ENCODE peak calls at places on chromosomes 3 and 15, in seven cellular contexts. D is kidney, M is keratinocyte, Q is GM12878, P is neuronal stem cell, C is adipocyte, V is astrocyte. F is an unnamed sample. For H3K4me1, the result is how much of the 10 kb centered on the place peaks cover.

GRCh38 chr3:156675744-156676466 is 1.5 kb downstream of the TIPARP start:
- DNase-seq in D (no peak), M (peak), Q (no peak), P (no peak), C (peak), V (peak), F (peak)

GRCh38 chr3:31960793-31961431 is 20.1 kb downstream of the OSBPL10 start:
- DNase-seq in D (no peak), M (no peak), Q (no peak), P (no peak), C (peak), V (peak), F (peak)

GRCh38 chr3:86416334-86416733 is 574.6 kb downstream of the VGLL3 start:
- DNase-seq in D (no peak), M (no peak), Q (no peak), P (no peak), C (no peak), V (peak), F (peak)

GRCh38 chr3:196227629-196228493 is 11.5 kb downstream of the SLC51A start:
- DNase-seq in D (no peak), M (no peak), Q (no peak), P (no peak), C (peak), V (peak), F (no peak)

GRCh38 chr3:45366305-45366704 is 22.1 kb upstream of the LARS2 start:
- DNase-seq in D (no peak), M (no peak), Q (no peak), P (no peak), C (peak), V (no peak), F (no peak)

GRCh38 chr15:69845159-69845558 is 252.6 kb downstream of the TLE3 start:
- DNase-seq in D (no peak), M (no peak), Q (no peak), P (no peak), C (no peak), V (no peak), F (no peak)

GRCh38 chr15:93837450-93837849 is 393.9 kb upstream of the MCTP2 start:
- DNase-seq in D (no peak), M (peak), Q (no peak), P (no peak), C (no peak), V (no peak), F (no peak)

GRCh38 chr3:148992635-148993230 is 1.4 kb downstream of the GYG1 start:
- DNase-seq in D (no peak), M (no peak), Q (no peak), P (no peak), C (no peak), V (no peak), F (no peak)

GRCh38 chr15:29821416-29822099 is 710 bp downstream of the TJP1 start:
- DNase-seq in D (peak), M (no peak), Q (no peak), P (peak), C (peak), V (peak), F (peak)

GRCh38 chr3:123143669-123144411 is 57.9 kb upstream of the SEC22A start:
- DNase-seq in D (no peak), M (no peak), Q (no peak), P (no peak), C (no peak), V (no peak), F (no peak)

GRCh38 chr3:95302044-95302443 is 1239.2 kb downstream of the NSUN3 start:
- DNase-seq in D (no peak), M (no peak), Q (no peak), P (no peak), C (peak), V (peak), F (peak)

GRCh38 chr15:99253381-99254090 is 2.3 kb downstream of the LRRC28 start:
- DNase-seq in D (no peak), M (no peak), Q (no peak), P (no peak), C (peak), V (peak), F (peak)

GRCh38 chr3:115982121-115982520 is 358.8 kb downstream of the GAP43 start:
- DNase-seq in D (no peak), M (no peak), Q (no peak), P (no peak), C (no peak), V (no peak), F (no peak)

GRCh38 chr15:89575146-89575655 is at the start of gene TICRR:
- DNase-seq in D (peak), M (peak), Q (peak), P (peak), C (peak), V (peak), F (peak)

GRCh38 chr15:61075741-61076140 is 153.4 kb downstream of the RORA start:
- DNase-seq in D (no peak), M (no peak), Q (no peak), P (no peak), C (no peak), V (no peak), F (no peak)

GRCh38 chr3:197343656-197344408 is 45.4 kb upstream of the DLG1 start:
- DNase-seq in D (no peak), M (no peak), Q (no peak), P (no peak), C (no peak), V (no peak), F (no peak)

GRCh38 chr3:116111765-116112164 is 333.5 kb downstream of the LSAMP start:
- DNase-seq in D (no peak), M (no peak), Q (no peak), P (no peak), C (no peak), V (no peak), F (no peak)

GRCh38 chr15:34233614-34234013 is 8.8 kb downstream of the EMC4 start:
- DNase-seq in D (no peak), M (no peak), Q (no peak), P (no peak), C (no peak), V (no peak), F (no peak)

GRCh38 chr3:141379250-141379872 is 11.1 kb downstream of the ZBTB38 start:
- DNase-seq in D (no peak), M (no peak), Q (peak), P (no peak), C (no peak), V (no peak), F (no peak)
- H3K4me1 ChIP-seq in D (under half), M (under half), Q (half or more), P (under half), C (under half), V (under half), F (under half)

GRCh38 chr15:30925686-30926085 is 22.0 kb downstream of the FAN1 start:
- DNase-seq in D (no peak), M (no peak), Q (no peak), P (no peak), C (no peak), V (no peak), F (no peak)
- H3K9ac ChIP-seq in D (no peak), M (no peak), Q (no peak), P (peak), C (no peak), V (no peak), F (no peak)

DNA sequence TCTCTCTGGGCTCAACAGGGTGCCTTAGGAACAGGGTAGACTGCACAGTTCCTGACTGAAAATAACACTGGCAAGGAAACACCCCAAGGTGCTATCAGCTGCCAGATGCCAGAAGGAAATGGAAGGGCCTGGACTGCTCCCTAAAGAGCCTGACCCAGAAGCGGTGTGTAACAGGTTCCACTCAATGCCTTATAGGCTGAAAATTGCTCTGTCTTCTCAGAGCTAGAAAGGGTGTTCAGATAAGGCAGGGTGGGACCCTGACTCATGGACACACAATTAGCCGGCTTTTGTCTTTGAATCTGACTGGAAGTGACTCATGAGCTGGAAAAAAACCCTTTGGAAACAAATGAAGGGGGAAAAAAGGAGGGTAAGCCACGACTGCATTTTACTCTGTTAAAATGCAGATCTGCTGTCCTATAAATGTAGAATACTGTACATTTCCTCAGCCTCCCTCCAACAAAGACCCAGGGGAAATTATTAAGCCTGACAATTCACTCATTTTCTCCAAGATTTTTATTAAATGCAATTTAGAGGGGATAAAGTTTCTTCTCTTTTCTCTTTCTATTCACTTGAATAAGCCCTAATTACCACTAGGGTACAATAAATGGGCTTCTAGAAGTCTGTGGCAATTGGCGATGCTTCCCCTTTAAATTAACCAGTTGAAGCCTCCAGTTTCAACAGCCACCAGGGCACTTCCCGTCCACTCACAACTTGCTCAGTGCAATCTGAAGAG is 160.2 kb upstream of the TBL1XR1 start:
- DNase-seq in D (no peak), M (peak), Q (no peak), P (no peak), C (peak), V (peak), F (peak)
- H3K4me1 ChIP-seq in D (under half), M (under half), Q (under half), P (under half), C (under half), V (under half), F (under half)

GRCh38 chr3:170309044-170309443 is 48.5 kb upstream of the SKIL start:
- DNase-seq in D (no peak), M (no peak), Q (no peak), P (no peak), C (peak), V (no peak), F (no peak)
- H3K9ac ChIP-seq in D (no peak), M (no peak), Q (no peak), P (no peak), C (peak), V (no peak), F (no peak)